ENCODE peak calls at places on chromosomes 5 and 9, in four cellular contexts. V is astrocyte, A is cardiac fibroblast, D is left lung. R is an unnamed sample.

GRCh38 chr5:95842955-95843544 is 20.5 kb upstream of the GLRX start:
- DNase-seq in V (peak), A (peak), D (peak), R (peak)

GRCh38 chr5:90802695-90803317 is 244.2 kb downstream of the ADGRV1 start:
- DNase-seq in V (peak), A (peak), D (no peak), R (peak)

GRCh38 chr5:32343058-32343672 is 30.4 kb upstream of the MTMR12 start:
- DNase-seq in V (no peak), A (no peak), D (no peak), R (no peak)

GRCh38 chr5:15388856-15389255 is 111.1 kb upstream of the FBXL7 start:
- DNase-seq in V (no peak), A (no peak), D (no peak), R (no peak)

GRCh38 chr5:83595217-83595616 is 123.7 kb downstream of the VCAN start:
- DNase-seq in V (no peak), A (no peak), D (no peak), R (no peak)

GRCh38 chr5:151023047-151023615 is 2.7 kb downstream of the GPX3 start:
- DNase-seq in V (peak), A (peak), D (no peak), R (peak)

GRCh38 chr5:76601470-76601869 is 21.7 kb downstream of the F2RL2 start:
- DNase-seq in V (peak), A (peak), D (no peak), R (peak)

GRCh38 chr9:125541840-125542243 is 165.2 kb downstream of the MAPKAP1 start:
- DNase-seq in V (peak), A (no peak), D (no peak), R (peak)

GRCh38 chr5:125981016-125981415 is 442.2 kb upstream of the GRAMD2B start:
- DNase-seq in V (no peak), A (no peak), D (no peak), R (no peak)

GRCh38 chr9:34675048-34675714 is 12.7 kb upstream of the CCL27 start:
- DNase-seq in V (peak), A (peak), D (no peak), R (peak)

GRCh38 chr9:104326912-104327311 is 177.2 kb upstream of the OR13F1 start:
- DNase-seq in V (no peak), A (no peak), D (no peak), R (no peak)

GRCh38 chr5:41510176-41510831 is at the start of gene PLCXD3:
- DNase-seq in V (no peak), A (peak), D (peak), R (peak)

GRCh38 chr5:103224118-103224893 is 34.3 kb upstream of the MACIR start:
- DNase-seq in V (peak), A (peak), D (peak), R (peak)

GRCh38 chr5:158203256-158203655 is 344.3 kb upstream of the CLINT1 start:
- DNase-seq in V (no peak), A (no peak), D (no peak), R (no peak)

GRCh38 chr5:147460380-147460779 is 49.5 kb downstream of the DPYSL3 start:
- DNase-seq in V (no peak), A (no peak), D (no peak), R (no peak)

GRCh38 chr9:4508907-4509589 is 18.8 kb downstream of the SLC1A1 start:
- DNase-seq in V (peak), A (peak), D (no peak), R (peak)

GRCh38 chr5:181259974-181260719 is 796 bp downstream of the TRIM52 start:
- DNase-seq in V (no peak), A (no peak), D (no peak), R (no peak)

GRCh38 chr5:129465945-129466344 is 5.8 kb downstream of the ADAMTS19 start:
- DNase-seq in V (no peak), A (no peak), D (no peak), R (no peak)

GRCh38 chr5:104659497-104659896 is 1096.9 kb upstream of the NUDT12 start:
- DNase-seq in V (no peak), A (no peak), D (no peak), R (no peak)

GRCh38 chr5:169695919-169696490 is 58.9 kb downstream of the DOCK2 start:
- DNase-seq in V (peak), A (peak), D (no peak), R (peak)

GRCh38 chr9:130379649-130379970 is 65.2 kb upstream of the ASS1 start:
- DNase-seq in V (no peak), A (no peak), D (no peak), R (no peak)

GRCh38 chr9:22067196-22067595 is 58.1 kb upstream of the CDKN2B start:
- DNase-seq in V (peak), A (no peak), D (no peak), R (no peak)

GRCh38 chr9:85599540-85600140 is 142.1 kb downstream of the AGTPBP1 start:
- DNase-seq in V (peak), A (peak), D (no peak), R (peak)

GRCh38 chr5:176400382-176401156 is 12.0 kb downstream of the HIGD2A start:
- DNase-seq in V (no peak), A (no peak), D (no peak), R (no peak)

GRCh38 chr9:21153688-21154608 is 12.3 kb upstream of the IFNW1 start:
- DNase-seq in V (peak), A (peak), D (no peak), R (peak)

GRCh38 chr9:127136081-127136879 is 13.8 kb upstream of the ANGPTL2 start:
- DNase-seq in V (no peak), A (no peak), D (no peak), R (no peak)

GRCh38 chr9:127136880-127137639 is 14.6 kb upstream of the ANGPTL2 start:
- DNase-seq in V (no peak), A (no peak), D (no peak), R (no peak)

GRCh38 chr9:127132921-127133647 is 10.6 kb upstream of the ANGPTL2 start:
- DNase-seq in V (peak), A (peak), D (no peak), R (no peak)

GRCh38 chr9:127133739-127134167 is 11.3 kb upstream of the ANGPTL2 start:
- DNase-seq in V (peak), A (peak), D (no peak), R (peak)

GRCh38 chr9:127135056-127135745 is 12.8 kb upstream of the ANGPTL2 start:
- DNase-seq in V (no peak), A (no peak), D (no peak), R (no peak)
- H3K4me3 ChIP-seq in V (no peak), A (no peak), D (no peak), R (no peak)

GRCh38 chr9:128123451-128124080 is 4.0 kb downstream of the PTGES2 start:
- DNase-seq in V (no peak), A (no peak), D (peak), R (no peak)

GRCh38 chr9:128121466-128121810 is 6.1 kb downstream of the PTGES2 start:
- DNase-seq in V (no peak), A (no peak), D (no peak), R (no peak)

GRCh38 chr9:128121924-128122808 is 5.4 kb downstream of the PTGES2 start:
- DNase-seq in V (no peak), A (no peak), D (peak), R (no peak)

GRCh38 chr9:128124451-128124850 is 3.1 kb downstream of the PTGES2 start:
- DNase-seq in V (no peak), A (no peak), D (peak), R (no peak)

GRCh38 chr9:128122809-128123175 is 4.7 kb downstream of the PTGES2 start:
- DNase-seq in V (no peak), A (no peak), D (no peak), R (no peak)
- TF ChIP-seq CTCF in V (no peak), A (no peak), D (no peak), R (no peak)

GRCh38 chr9:109499061-109499630 is 1.0 kb upstream of the PTPN3 start:
- DNase-seq in V (no peak), A (no peak), D (no peak), R (no peak)
- H3K4me3 ChIP-seq in V (peak), A (peak), D (peak), R (peak)

GRCh38 chr5:170917113-170917512 is 55.3 kb downstream of the RANBP17 start:
- DNase-seq in V (no peak), A (peak), D (no peak), R (peak)
- TF ChIP-seq CTCF in V (no peak), A (peak), D (no peak), R (peak)

DNA sequence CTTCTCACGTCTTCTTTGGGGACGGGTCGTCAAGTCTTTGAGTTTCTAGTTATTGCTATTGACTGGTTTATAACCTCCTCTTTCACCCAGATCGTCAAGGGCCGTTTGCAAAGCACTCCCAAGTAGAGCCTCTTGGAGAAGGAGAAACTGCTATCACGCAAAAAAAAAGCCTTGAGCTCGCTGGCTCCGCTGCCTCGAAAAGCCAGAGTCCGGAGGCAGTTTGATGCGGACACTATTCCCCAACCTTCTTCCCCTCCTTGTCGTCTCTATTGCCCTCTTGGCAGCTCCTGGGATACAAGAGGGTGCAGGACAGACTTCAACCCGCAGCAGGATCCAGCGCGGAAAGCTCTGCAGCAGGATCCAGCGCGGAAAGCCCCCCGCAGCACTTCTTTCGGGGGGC is 293 bp upstream of the PCDHAC1 start:
- DNase-seq in V (no peak), A (no peak), D (no peak), R (no peak)
- H3K4me3 ChIP-seq in V (peak), A (peak), D (peak), R (no peak)